ENCODE peak calls at places on chromosomes 7 and 10, in seven cellular contexts. One of them, this sample, is unnamed.

GRCh38 chr10:42960491-42961155 is 116.2 kb upstream of the RET start:
- DNase-seq in hepatocyte: peak
- DNase-seq in A549: no peak
- DNase-seq in fibroblast of the aortic adventitia: peak
- DNase-seq in BE2C: no peak
- DNase-seq in AG09319: no peak
- DNase-seq in choroid plexus epithelial cell: peak
- DNase-seq in this sample: peak

GRCh38 chr10:67520924-67521520 is 175.0 kb downstream of the CTNNA3 start:
- DNase-seq in hepatocyte: peak
- DNase-seq in A549: peak
- DNase-seq in fibroblast of the aortic adventitia: peak
- DNase-seq in BE2C: peak
- DNase-seq in AG09319: no peak
- DNase-seq in choroid plexus epithelial cell: peak
- DNase-seq in this sample: peak

GRCh38 chr10:5581670-5582566 is 57.2 kb downstream of the CALML3 start:
- DNase-seq in hepatocyte: no peak
- DNase-seq in A549: no peak
- DNase-seq in fibroblast of the aortic adventitia: no peak
- DNase-seq in BE2C: no peak
- DNase-seq in AG09319: no peak
- DNase-seq in choroid plexus epithelial cell: no peak
- DNase-seq in this sample: no peak

GRCh38 chr7:131553906-131554305 is 2.5 kb downstream of the PODXL start:
- DNase-seq in hepatocyte: no peak
- DNase-seq in A549: no peak
- DNase-seq in fibroblast of the aortic adventitia: no peak
- DNase-seq in BE2C: no peak
- DNase-seq in AG09319: no peak
- DNase-seq in choroid plexus epithelial cell: no peak
- DNase-seq in this sample: no peak

GRCh38 chr10:14060320-14061070 is 270.2 kb downstream of the FRMD4A start:
- DNase-seq in hepatocyte: no peak
- DNase-seq in A549: no peak
- DNase-seq in fibroblast of the aortic adventitia: no peak
- DNase-seq in BE2C: no peak
- DNase-seq in AG09319: no peak
- DNase-seq in choroid plexus epithelial cell: no peak
- DNase-seq in this sample: peak

GRCh38 chr10:126243976-126244375 is 144.3 kb downstream of the ADAM12 start:
- DNase-seq in hepatocyte: no peak
- DNase-seq in A549: no peak
- DNase-seq in fibroblast of the aortic adventitia: peak
- DNase-seq in BE2C: no peak
- DNase-seq in AG09319: peak
- DNase-seq in choroid plexus epithelial cell: peak
- DNase-seq in this sample: peak

GRCh38 chr7:91348686-91349085 is 84.5 kb downstream of the FZD1 start:
- DNase-seq in hepatocyte: no peak
- DNase-seq in A549: no peak
- DNase-seq in fibroblast of the aortic adventitia: peak
- DNase-seq in BE2C: no peak
- DNase-seq in AG09319: no peak
- DNase-seq in choroid plexus epithelial cell: peak
- DNase-seq in this sample: peak

GRCh38 chr10:66782776-66783175 is 143.1 kb upstream of the LRRTM3 start:
- DNase-seq in hepatocyte: no peak
- DNase-seq in A549: no peak
- DNase-seq in fibroblast of the aortic adventitia: no peak
- DNase-seq in BE2C: no peak
- DNase-seq in AG09319: no peak
- DNase-seq in choroid plexus epithelial cell: no peak
- DNase-seq in this sample: no peak

GRCh38 chr10:86306628-86307278 is 59.8 kb downstream of the GRID1 start:
- DNase-seq in hepatocyte: peak
- DNase-seq in A549: no peak
- DNase-seq in fibroblast of the aortic adventitia: peak
- DNase-seq in BE2C: no peak
- DNase-seq in AG09319: no peak
- DNase-seq in choroid plexus epithelial cell: peak
- DNase-seq in this sample: peak

GRCh38 chr7:94374231-94374630 is 20.5 kb upstream of the COL1A2 start:
- DNase-seq in hepatocyte: peak
- DNase-seq in A549: no peak
- DNase-seq in fibroblast of the aortic adventitia: peak
- DNase-seq in BE2C: no peak
- DNase-seq in AG09319: peak
- DNase-seq in choroid plexus epithelial cell: peak
- DNase-seq in this sample: peak

GRCh38 chr7:116630357-116630756 is 41.6 kb upstream of the MET start:
- DNase-seq in hepatocyte: no peak
- DNase-seq in A549: no peak
- DNase-seq in fibroblast of the aortic adventitia: no peak
- DNase-seq in BE2C: no peak
- DNase-seq in AG09319: no peak
- DNase-seq in choroid plexus epithelial cell: no peak
- DNase-seq in this sample: no peak

GRCh38 chr7:44313016-44313415 is 12.4 kb downstream of the CAMK2B start:
- DNase-seq in hepatocyte: no peak
- DNase-seq in A549: no peak
- DNase-seq in fibroblast of the aortic adventitia: no peak
- DNase-seq in BE2C: no peak
- DNase-seq in AG09319: no peak
- DNase-seq in choroid plexus epithelial cell: no peak
- DNase-seq in this sample: no peak

GRCh38 chr10:27240212-27240890 is at the start of gene ACBD5:
- DNase-seq in hepatocyte: peak
- DNase-seq in A549: peak
- DNase-seq in fibroblast of the aortic adventitia: peak
- DNase-seq in BE2C: peak
- DNase-seq in AG09319: peak
- DNase-seq in choroid plexus epithelial cell: peak
- DNase-seq in this sample: peak

GRCh38 chr10:32909461-32909860 is 48.6 kb downstream of the ITGB1 start:
- DNase-seq in hepatocyte: no peak
- DNase-seq in A549: no peak
- DNase-seq in fibroblast of the aortic adventitia: no peak
- DNase-seq in BE2C: no peak
- DNase-seq in AG09319: no peak
- DNase-seq in choroid plexus epithelial cell: no peak
- DNase-seq in this sample: no peak

GRCh38 chr10:17026686-17027485 is 102.7 kb downstream of the CUBN start:
- DNase-seq in hepatocyte: no peak
- DNase-seq in A549: no peak
- DNase-seq in fibroblast of the aortic adventitia: peak
- DNase-seq in BE2C: no peak
- DNase-seq in AG09319: no peak
- DNase-seq in choroid plexus epithelial cell: peak
- DNase-seq in this sample: peak

DNA sequence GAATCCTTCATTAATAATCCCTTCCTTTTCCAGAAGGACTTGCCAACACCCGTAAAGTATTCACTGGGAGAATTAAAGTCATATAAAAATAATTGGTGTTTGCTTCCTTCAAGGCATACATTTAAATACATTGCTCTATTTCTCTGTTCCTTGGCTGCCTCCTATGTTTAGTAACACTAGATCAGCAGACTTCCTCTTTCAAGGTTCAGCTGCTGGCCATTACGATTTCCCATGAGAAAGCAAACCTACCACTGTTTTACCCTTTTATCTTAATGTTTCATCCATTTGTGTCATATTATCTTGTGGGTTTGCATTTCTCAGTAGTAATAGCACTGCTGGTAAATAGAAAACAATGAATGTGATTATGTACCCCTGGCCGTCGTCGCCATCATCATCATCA is 313.9 kb upstream of the BMPER start:
- DNase-seq in hepatocyte: no peak
- DNase-seq in A549: no peak
- DNase-seq in fibroblast of the aortic adventitia: no peak
- DNase-seq in BE2C: no peak
- DNase-seq in AG09319: no peak
- DNase-seq in choroid plexus epithelial cell: peak
- DNase-seq in this sample: peak
- TF ChIP-seq CTCF in hepatocyte: no peak
- TF ChIP-seq CTCF in A549: no peak
- TF ChIP-seq CTCF in fibroblast of the aortic adventitia: no peak
- TF ChIP-seq CTCF in BE2C: no peak
- TF ChIP-seq CTCF in AG09319: no peak
- TF ChIP-seq CTCF in choroid plexus epithelial cell: no peak
- TF ChIP-seq CTCF in this sample: no peak

DNA sequence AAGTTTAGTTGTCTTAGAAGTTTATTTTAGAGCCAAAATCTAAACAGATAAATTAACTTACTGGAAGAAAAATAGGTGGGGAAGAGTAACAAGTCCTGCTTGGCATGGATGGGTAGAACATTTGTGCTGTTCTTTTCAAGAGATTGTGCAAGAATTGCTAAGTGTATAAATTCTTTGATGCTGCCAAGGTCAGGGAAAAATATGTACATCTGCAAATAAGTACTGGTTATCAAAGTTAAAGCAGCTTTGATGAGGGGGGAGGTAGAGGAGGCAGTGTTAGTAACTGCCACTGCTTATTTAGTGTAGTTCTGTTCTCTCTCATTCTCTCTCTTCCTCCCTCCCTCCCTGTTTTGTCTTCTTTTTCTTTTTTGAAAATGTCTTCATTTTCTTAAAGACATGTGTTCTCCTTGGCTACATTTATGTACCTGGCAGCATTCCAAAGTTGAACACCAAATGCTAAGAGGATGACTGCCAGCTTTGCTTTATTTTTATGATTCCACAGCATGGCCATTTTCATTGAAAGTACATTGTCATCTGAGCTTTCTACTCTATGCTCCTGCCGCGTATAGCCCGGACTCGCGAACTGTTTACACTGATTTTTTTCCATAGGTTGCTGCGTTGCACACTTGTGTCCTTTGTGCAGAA is 18.6 kb downstream of the CACNB2 start:
- DNase-seq in hepatocyte: no peak
- DNase-seq in A549: no peak
- DNase-seq in fibroblast of the aortic adventitia: peak
- DNase-seq in BE2C: no peak
- DNase-seq in AG09319: peak
- DNase-seq in choroid plexus epithelial cell: peak
- DNase-seq in this sample: peak
- TF ChIP-seq CTCF in hepatocyte: no peak
- TF ChIP-seq CTCF in A549: no peak
- TF ChIP-seq CTCF in fibroblast of the aortic adventitia: no peak
- TF ChIP-seq CTCF in BE2C: no peak
- TF ChIP-seq CTCF in AG09319: no peak
- TF ChIP-seq CTCF in choroid plexus epithelial cell: no peak
- TF ChIP-seq CTCF in this sample: no peak

GRCh38 chr10:2341298-2341697 is 604.0 kb upstream of the ADARB2 start:
- DNase-seq in hepatocyte: no peak
- DNase-seq in A549: no peak
- DNase-seq in fibroblast of the aortic adventitia: no peak
- DNase-seq in BE2C: no peak
- DNase-seq in AG09319: no peak
- DNase-seq in choroid plexus epithelial cell: no peak
- DNase-seq in this sample: no peak
- TF ChIP-seq CTCF in hepatocyte: no peak
- TF ChIP-seq CTCF in A549: no peak
- TF ChIP-seq CTCF in fibroblast of the aortic adventitia: no peak
- TF ChIP-seq CTCF in BE2C: no peak
- TF ChIP-seq CTCF in AG09319: no peak
- TF ChIP-seq CTCF in choroid plexus epithelial cell: no peak
- TF ChIP-seq CTCF in this sample: no peak

GRCh38 chr7:7527047-7527446 is 8.6 kb downstream of the COL28A1 start:
- DNase-seq in hepatocyte: no peak
- DNase-seq in A549: no peak
- DNase-seq in fibroblast of the aortic adventitia: no peak
- DNase-seq in BE2C: no peak
- DNase-seq in AG09319: no peak
- DNase-seq in choroid plexus epithelial cell: no peak
- DNase-seq in this sample: no peak
- TF ChIP-seq CTCF in hepatocyte: no peak
- TF ChIP-seq CTCF in A549: no peak
- TF ChIP-seq CTCF in fibroblast of the aortic adventitia: no peak
- TF ChIP-seq CTCF in BE2C: no peak
- TF ChIP-seq CTCF in AG09319: no peak
- TF ChIP-seq CTCF in choroid plexus epithelial cell: no peak
- TF ChIP-seq CTCF in this sample: no peak

GRCh38 chr10:472241-472910 is 217.1 kb downstream of the DIP2C start:
- DNase-seq in hepatocyte: no peak
- DNase-seq in A549: no peak
- DNase-seq in fibroblast of the aortic adventitia: no peak
- DNase-seq in BE2C: no peak
- DNase-seq in AG09319: no peak
- DNase-seq in choroid plexus epithelial cell: no peak
- DNase-seq in this sample: no peak

GRCh38 chr10:474406-474805 is 215.1 kb downstream of the DIP2C start:
- DNase-seq in hepatocyte: no peak
- DNase-seq in A549: no peak
- DNase-seq in fibroblast of the aortic adventitia: no peak
- DNase-seq in BE2C: no peak
- DNase-seq in AG09319: no peak
- DNase-seq in choroid plexus epithelial cell: no peak
- DNase-seq in this sample: no peak

GRCh38 chr10:474946-475345 is 214.5 kb downstream of the DIP2C start:
- DNase-seq in hepatocyte: no peak
- DNase-seq in A549: no peak
- DNase-seq in fibroblast of the aortic adventitia: no peak
- DNase-seq in BE2C: no peak
- DNase-seq in AG09319: no peak
- DNase-seq in choroid plexus epithelial cell: no peak
- DNase-seq in this sample: no peak

GRCh38 chr10:470339-471003 is 219.0 kb downstream of the DIP2C start:
- DNase-seq in hepatocyte: no peak
- DNase-seq in A549: no peak
- DNase-seq in fibroblast of the aortic adventitia: no peak
- DNase-seq in BE2C: no peak
- DNase-seq in AG09319: no peak
- DNase-seq in choroid plexus epithelial cell: no peak
- DNase-seq in this sample: no peak

GRCh38 chr10:469947-470338 is 219.5 kb downstream of the DIP2C start:
- DNase-seq in hepatocyte: no peak
- DNase-seq in A549: no peak
- DNase-seq in fibroblast of the aortic adventitia: no peak
- DNase-seq in BE2C: no peak
- DNase-seq in AG09319: no peak
- DNase-seq in choroid plexus epithelial cell: no peak
- DNase-seq in this sample: no peak
- TF ChIP-seq CTCF in hepatocyte: no peak
- TF ChIP-seq CTCF in A549: no peak
- TF ChIP-seq CTCF in fibroblast of the aortic adventitia: no peak
- TF ChIP-seq CTCF in BE2C: no peak
- TF ChIP-seq CTCF in AG09319: no peak
- TF ChIP-seq CTCF in choroid plexus epithelial cell: no peak
- TF ChIP-seq CTCF in this sample: no peak

DNA sequence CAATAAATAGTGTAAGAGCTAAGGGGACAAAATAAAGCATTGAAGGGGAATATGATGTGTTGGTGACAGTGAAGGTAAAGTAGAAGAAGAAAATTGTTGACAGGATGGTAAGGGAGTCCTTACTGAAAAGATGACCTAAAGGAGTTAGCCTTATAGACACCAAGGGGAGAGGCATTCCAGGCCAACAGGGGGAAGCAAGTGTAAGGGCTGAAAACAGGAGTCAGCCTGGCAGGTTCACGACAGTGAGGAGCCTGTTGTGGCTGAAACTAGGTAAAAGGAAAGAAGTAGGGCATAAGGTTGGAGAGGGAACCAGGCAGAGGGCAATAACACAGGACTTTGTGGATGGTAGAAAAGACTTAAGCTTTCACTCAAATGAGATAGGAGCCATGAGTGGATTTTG is 34.0 kb downstream of the PNLIPRP3 start:
- DNase-seq in hepatocyte: no peak
- DNase-seq in A549: no peak
- DNase-seq in fibroblast of the aortic adventitia: no peak
- DNase-seq in BE2C: no peak
- DNase-seq in AG09319: no peak
- DNase-seq in choroid plexus epithelial cell: no peak
- DNase-seq in this sample: no peak
- TF ChIP-seq CTCF in hepatocyte: no peak
- TF ChIP-seq CTCF in A549: no peak
- TF ChIP-seq CTCF in fibroblast of the aortic adventitia: no peak
- TF ChIP-seq CTCF in BE2C: no peak
- TF ChIP-seq CTCF in AG09319: no peak
- TF ChIP-seq CTCF in choroid plexus epithelial cell: no peak
- TF ChIP-seq CTCF in this sample: no peak